ENCODE peak calls at places on chromosomes 12 and 14, in five cellular contexts. R, B, I, S and Y are unnamed samples.
A peak's percentile ranks its signal among the peaks of the same experiment; 100 is the strongest.

GRCh38 chr12:113214938-113215400 is 6.3 kb upstream of the TPCN1 start:
- DNase-seq in R (no peak), B (peak; percentile 55), I (no peak), S (no peak), Y (no peak)

GRCh38 chr14:91315844-91316267 is 71.4 kb upstream of the GPR68 start:
- DNase-seq in R (no peak), B (peak; percentile 38), I (peak; percentile 64), S (peak; percentile 84), Y (no peak)

GRCh38 chr14:90675399-90675798 is 140.8 kb downstream of the TTC7B start:
- DNase-seq in R (peak; percentile 41), B (no peak), I (no peak), S (no peak), Y (no peak)

GRCh38 chr12:6779667-6780459 is 7.5 kb downstream of the LAG3 start:
- DNase-seq in R (no peak), B (no peak), I (no peak), S (no peak), Y (no peak)

GRCh38 chr14:54252072-54252730 is 144.6 kb upstream of the CDKN3 start:
- DNase-seq in R (no peak), B (no peak), I (no peak), S (no peak), Y (no peak)

GRCh38 chr12:56866493-56866892 is 67.7 kb downstream of the SDR9C7 start:
- DNase-seq in R (no peak), B (no peak), I (no peak), S (no peak), Y (no peak)

GRCh38 chr14:104246401-104247335 is 108.3 kb downstream of the KIF26A start:
- DNase-seq in R (no peak), B (peak; percentile 37), I (no peak), S (no peak), Y (no peak)

GRCh38 chr12:75666126-75666979 is 154.9 kb upstream of the KRR1 start:
- DNase-seq in R (no peak), B (no peak), I (no peak), S (no peak), Y (no peak)

GRCh38 chr12:113439606-113440030 is 17.4 kb downstream of the SDSL start:
- DNase-seq in R (peak; percentile 15), B (peak; percentile 48), I (no peak), S (no peak), Y (no peak)

GRCh38 chr12:6444031-6444430 is 724 bp upstream of the CD27 start:
- DNase-seq in R (no peak), B (no peak), I (no peak), S (no peak), Y (no peak)

GRCh38 chr14:100078997-100079561 is 13.9 kb downstream of the EVL start:
- DNase-seq in R (no peak), B (peak; percentile 45), I (peak; percentile 71), S (peak; percentile 67), Y (no peak)

GRCh38 chr14:72366619-72367018 is 434.4 kb downstream of the RGS6 start:
- DNase-seq in R (no peak), B (no peak), I (no peak), S (no peak), Y (no peak)

GRCh38 chr14:51396222-51396815 is 156.3 kb downstream of the TMX1 start:
- DNase-seq in R (no peak), B (no peak), I (no peak), S (no peak), Y (no peak)

GRCh38 chr14:76138119-76138757 is 13.5 kb upstream of the GPATCH2L start:
- DNase-seq in R (no peak), B (no peak), I (no peak), S (no peak), Y (no peak)

GRCh38 chr12:116392061-116392460 is 114.6 kb upstream of the MED13L start:
- DNase-seq in R (no peak), B (no peak), I (no peak), S (no peak), Y (no peak)

GRCh38 chr12:105455250-105455649 is 124.8 kb downstream of the C12orf75 start:
- DNase-seq in R (no peak), B (no peak), I (no peak), S (no peak), Y (no peak)

GRCh38 chr12:116568203-116568602 is 9.0 kb downstream of the MAP1LC3B2 start:
- DNase-seq in R (no peak), B (no peak), I (no peak), S (no peak), Y (no peak)

GRCh38 chr12:119959435-119959834 is 29.6 kb upstream of the BICDL1 start:
- DNase-seq in R (no peak), B (no peak), I (no peak), S (no peak), Y (no peak)

GRCh38 chr12:93137656-93138612 is 208.8 kb upstream of the EEA1 start:
- DNase-seq in R (no peak), B (no peak), I (no peak), S (no peak), Y (no peak)